ENCODE peak calls at places on chromosome 11, in seven cellular contexts. U is H1, N is SK-N-SH, L is HCT116, B is GM12878, P is HepG2, S is K562. W is an unnamed sample.

GRCh38 chr11:44815917-44816456 is 89.2 kb downstream of the TSPAN18 start:
- DNase-seq in L (no peak), B (no peak), S (no peak), P (no peak), U (no peak), N (no peak), W (no peak)

GRCh38 chr11:76265771-76266241 is 59.5 kb upstream of the WNT11 start:
- DNase-seq in U (no peak), S (no peak), P (no peak), N (no peak), B (no peak), L (no peak), W (no peak)

GRCh38 chr11:32870676-32871075 is 21.9 kb upstream of the QSER1 start:
- DNase-seq in N (peak), S (peak), U (no peak), L (no peak), B (no peak), P (no peak), W (no peak)

GRCh38 chr11:126229782-126230540 is 18.4 kb downstream of the FAM118B start:
- DNase-seq in P (no peak), N (peak), L (no peak), S (no peak), U (no peak), B (no peak), W (no peak)

GRCh38 chr11:119702261-119702591 is 26.8 kb downstream of the NECTIN1 start:
- DNase-seq in B (no peak), L (no peak), U (no peak), N (peak), S (no peak), P (no peak), W (no peak)

GRCh38 chr11:133950874-133951483 is 5.8 kb downstream of the IGSF9B start:
- DNase-seq in P (no peak), L (no peak), S (no peak), U (no peak), N (no peak), B (no peak), W (no peak)

GRCh38 chr11:34345012-34345804 is 12.6 kb downstream of the ABTB2 start:
- DNase-seq in L (peak), B (no peak), N (no peak), P (peak), S (no peak), U (no peak), W (no peak)

GRCh38 chr11:86741489-86742435 is 58.6 kb upstream of the PRSS23 start:
- DNase-seq in S (no peak), P (peak), B (no peak), N (no peak), L (no peak), U (no peak), W (peak)

GRCh38 chr11:124915541-124916369 is 3.3 kb upstream of the HEPN1 start:
- DNase-seq in N (no peak), L (no peak), B (no peak), P (no peak), U (no peak), S (no peak), W (no peak)

GRCh38 chr11:116696381-116696941 is 76.3 kb downstream of the BUD13 start:
- DNase-seq in B (no peak), U (no peak), L (no peak), S (no peak), N (peak), P (no peak), W (no peak)

GRCh38 chr11:117859713-117860112 is 16.7 kb downstream of the FXYD6 start:
- DNase-seq in U (no peak), L (no peak), P (no peak), B (no peak), S (no peak), N (no peak), W (no peak)

GRCh38 chr11:8315463-8315862 is 51.8 kb upstream of the LMO1 start:
- DNase-seq in B (no peak), S (no peak), L (no peak), N (peak), P (no peak), U (no peak), W (no peak)

GRCh38 chr11:125995313-125995712 is 49.5 kb downstream of the VSIG10L2 start:
- DNase-seq in L (no peak), N (no peak), P (no peak), B (no peak), U (no peak), S (no peak), W (no peak)

GRCh38 chr11:11876458-11876857 is 34.7 kb downstream of the USP47 start:
- DNase-seq in S (peak), P (peak), B (no peak), N (no peak), U (no peak), L (peak), W (peak)

GRCh38 chr11:57805780-57806179 is 44.2 kb downstream of the CTNND1 start:
- DNase-seq in L (no peak), P (no peak), N (no peak), B (no peak), U (no peak), S (no peak), W (no peak)

GRCh38 chr11:103851166-103851651 is 185.2 kb upstream of the DDI1 start:
- DNase-seq in S (no peak), B (no peak), L (no peak), P (no peak), N (no peak), U (no peak), W (no peak)

GRCh38 chr11:107139396-107139795 is 121.1 kb upstream of the GUCY1A2 start:
- DNase-seq in B (no peak), U (no peak), N (no peak), P (no peak), L (no peak), S (no peak), W (no peak)

GRCh38 chr11:63488789-63489188 is 2.2 kb downstream of the PLAAT5 start:
- DNase-seq in U (no peak), L (no peak), B (no peak), S (no peak), N (no peak), P (no peak), W (no peak)

GRCh38 chr11:2576536-2576935 is 123.3 kb downstream of the KCNQ1OT1 start:
- DNase-seq in B (no peak), S (no peak), U (no peak), L (no peak), N (no peak), P (no peak), W (no peak)

DNA sequence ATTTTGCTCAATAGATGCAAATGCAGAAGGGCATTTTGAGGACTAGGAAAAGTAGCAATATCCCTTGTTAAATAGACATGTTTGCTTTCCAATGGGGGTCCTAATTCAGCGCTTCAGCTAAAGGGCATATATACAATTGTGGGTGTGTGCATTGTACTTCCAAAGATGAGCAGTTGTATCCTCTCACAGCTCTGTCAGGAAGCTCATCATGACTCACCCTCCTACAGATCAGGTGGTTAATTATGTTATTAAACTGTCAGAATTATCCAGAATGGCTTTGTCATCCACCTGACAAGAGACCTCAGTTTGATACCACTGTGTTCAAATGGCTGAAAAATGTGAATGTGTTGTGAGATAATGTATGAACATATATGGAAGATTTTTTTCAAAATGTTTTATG is 252.2 kb upstream of the MTNR1B start:
- DNase-seq in U (no peak), L (no peak), B (no peak), S (no peak), P (no peak), N (no peak), W (no peak)
- TF ChIP-seq JUND in U (no peak), L (no peak), B (no peak), S (no peak), P (no peak), N (no peak), W (no peak)

DNA sequence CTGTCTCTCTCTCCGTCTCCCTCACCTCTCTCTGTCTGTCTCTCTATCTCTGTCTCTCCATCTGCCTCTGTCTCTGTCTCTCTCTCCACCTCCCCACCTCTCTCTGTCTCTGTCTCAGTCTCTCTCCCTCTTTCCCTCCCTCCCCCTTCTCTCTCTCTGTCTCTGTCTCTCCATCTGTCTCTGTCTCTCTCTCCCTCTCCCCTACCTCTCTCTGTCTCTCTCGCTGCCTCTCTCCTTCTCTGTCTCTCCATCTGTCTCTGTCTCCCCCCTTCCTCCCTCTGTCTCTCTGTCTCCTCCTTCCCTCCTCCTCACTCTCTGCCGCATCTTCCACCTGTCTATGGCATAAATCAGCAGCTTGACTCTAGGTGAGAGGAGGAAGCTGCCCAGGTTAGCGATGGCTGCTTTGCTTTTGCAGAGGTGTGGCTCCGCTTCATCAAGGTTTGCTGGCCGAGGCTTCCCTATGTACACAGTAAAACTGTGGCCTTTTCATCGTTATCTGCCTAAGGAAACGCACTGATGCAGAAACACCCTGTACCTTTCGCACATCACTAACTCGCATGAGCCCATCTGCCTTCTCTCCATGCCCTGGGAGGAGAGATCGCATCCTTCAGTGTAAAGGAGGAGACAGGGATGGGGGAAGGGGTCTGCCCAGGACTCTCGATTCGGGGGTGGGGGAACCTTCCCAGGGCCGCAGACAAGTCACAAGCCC is 44.5 kb downstream of the ANO1 start:
- DNase-seq in B (no peak), L (no peak), P (no peak), U (no peak), N (no peak), S (no peak), W (no peak)
- TF ChIP-seq JUND in B (no peak), L (no peak), P (no peak), U (no peak), N (no peak), S (no peak), W (no peak)

DNA sequence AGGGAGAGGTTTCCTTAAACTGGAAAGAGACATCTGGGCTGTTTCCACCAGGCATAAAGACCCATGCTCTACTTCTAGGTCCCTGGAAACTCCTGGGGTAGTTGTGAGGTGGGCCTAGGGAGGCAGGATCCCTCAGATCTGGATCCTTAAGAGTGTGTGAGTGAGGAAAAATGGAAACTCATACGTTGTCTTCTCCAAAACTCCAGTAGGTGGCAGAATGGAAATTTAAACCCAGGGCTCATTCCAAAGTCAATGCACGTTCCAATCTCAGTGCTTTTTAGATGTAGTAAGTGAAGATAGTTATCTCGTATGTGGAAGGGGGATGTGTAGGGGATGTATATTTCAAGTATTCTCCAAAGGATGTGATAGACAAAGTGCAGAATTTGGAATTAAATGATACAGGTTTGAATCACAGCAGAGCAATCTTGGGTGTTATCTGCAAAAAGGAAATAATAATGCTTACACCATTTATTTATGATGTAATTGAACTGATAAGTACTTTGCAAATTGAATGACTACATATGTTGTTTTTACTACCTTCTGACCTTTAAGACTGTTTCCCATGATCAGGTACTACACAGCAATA is 13.1 kb upstream of the MMP1 start:
- DNase-seq in B (no peak), S (no peak), P (peak), U (no peak), L (no peak), N (peak), W (peak)
- TF ChIP-seq JUND in B (no peak), S (no peak), P (no peak), U (no peak), L (no peak), N (no peak), W (no peak)

GRCh38 chr11:73758451-73758850 is 2.4 kb downstream of the RAB6A start:
- DNase-seq in L (no peak), N (no peak), P (no peak), U (no peak), S (no peak), B (no peak), W (no peak)

GRCh38 chr11:73759520-73760065 is 1.3 kb downstream of the RAB6A start:
- DNase-seq in L (no peak), U (no peak), S (no peak), B (no peak), N (peak), P (no peak), W (no peak)

GRCh38 chr11:73760680-73761402 is at the start of gene RAB6A:
- DNase-seq in S (peak), U (peak), L (peak), N (peak), P (peak), B (peak), W (peak)

GRCh38 chr11:73761403-73761945 is 600 bp upstream of the RAB6A start:
- DNase-seq in P (no peak), B (no peak), N (no peak), U (no peak), L (no peak), S (no peak), W (no peak)

GRCh38 chr11:73760066-73760679 is 701 bp downstream of the RAB6A start:
- DNase-seq in N (peak), U (no peak), P (no peak), L (no peak), B (no peak), S (peak), W (peak)
- TF ChIP-seq JUND in N (no peak), U (no peak), P (no peak), L (no peak), B (no peak), S (no peak), W (no peak)